ENCODE peak calls at places on chromosomes 4 and X, in ten cellular contexts. Z is GM23338, H is lung, C is choroid plexus epithelial cell, E is fibroblast of pulmonary artery, I is endothelial cell, R is right lobe of liver, F is fibroblast of the aortic adventitia, U is kidney, X is uterus. Q is an unnamed sample.

GRCh38 chr4:94364527-94364926 is 21.9 kb upstream of the HPGDS start:
- DNase-seq in Z (no peak), H (no peak), C (no peak), E (no peak), I (no peak), R (no peak), F (no peak), U (no peak), X (no peak), Q (no peak)

GRCh38 chrX:150536455-150537116 is 31.8 kb upstream of the MTM1 start:
- DNase-seq in Z (peak), H (no peak), C (no peak), E (no peak), I (no peak), R (no peak), F (no peak), U (no peak), X (no peak), Q (no peak)

GRCh38 chr4:166675411-166675810 is 558.9 kb downstream of the SPOCK3 start:
- DNase-seq in Z (no peak), H (no peak), C (peak), E (peak), I (no peak), R (no peak), F (peak), U (no peak), X (no peak), Q (no peak)

GRCh38 chr4:4260185-4260751 is 12.2 kb upstream of the TMEM128 start:
- DNase-seq in Z (peak), H (no peak), C (peak), E (peak), I (no peak), R (no peak), F (peak), U (no peak), X (no peak), Q (no peak)

GRCh38 chrX:11103751-11104150 is 7.4 kb upstream of the HCCS start:
- DNase-seq in Z (no peak), H (no peak), C (no peak), E (no peak), I (no peak), R (no peak), F (no peak), U (no peak), X (no peak), Q (no peak)

GRCh38 chrX:31590581-31591113 is 518.8 kb upstream of the FTHL17 start:
- DNase-seq in Z (no peak), H (no peak), C (peak), E (peak), I (no peak), R (no peak), F (peak), U (no peak), X (no peak), Q (no peak)

GRCh38 chrX:9614016-9614415 is 149.2 kb downstream of the TBL1X start:
- DNase-seq in Z (no peak), H (no peak), C (peak), E (peak), I (no peak), R (no peak), F (peak), U (no peak), X (no peak), Q (no peak)

GRCh38 chr4:52748432-52748831 is 2.8 kb downstream of the ERVMER34-1 start:
- DNase-seq in Z (no peak), H (no peak), C (no peak), E (no peak), I (no peak), R (no peak), F (no peak), U (no peak), X (no peak), Q (no peak)

GRCh38 chr4:20297246-20297645 is 45.5 kb downstream of the SLIT2 start:
- DNase-seq in Z (no peak), H (no peak), C (no peak), E (peak), I (no peak), R (no peak), F (peak), U (no peak), X (no peak), Q (no peak)

GRCh38 chrX:20530319-20530979 is 263.7 kb upstream of the RPS6KA3 start:
- DNase-seq in Z (peak), H (peak), C (peak), E (peak), I (peak), R (peak), F (peak), U (no peak), X (peak), Q (peak)

GRCh38 chrX:42025861-42026260 is 102.5 kb upstream of the CASK start:
- DNase-seq in Z (no peak), H (no peak), C (no peak), E (peak), I (no peak), R (no peak), F (no peak), U (no peak), X (no peak), Q (no peak)

GRCh38 chrX:108186811-108187210 is 95.2 kb downstream of the ATG4A start:
- DNase-seq in Z (no peak), H (no peak), C (peak), E (peak), I (no peak), R (no peak), F (peak), U (no peak), X (no peak), Q (no peak)

GRCh38 chrX:150405576-150405975 is 42.5 kb downstream of the MAMLD1 start:
- DNase-seq in Z (peak), H (no peak), C (no peak), E (no peak), I (peak), R (no peak), F (no peak), U (no peak), X (peak), Q (no peak)

GRCh38 chr4:56743550-56743949 is 62.5 kb upstream of the HOPX start:
- DNase-seq in Z (no peak), H (no peak), C (no peak), E (no peak), I (no peak), R (no peak), F (no peak), U (no peak), X (no peak), Q (no peak)

GRCh38 chr4:3667258-3667657 is 98.9 kb upstream of the ADRA2C start:
- DNase-seq in Z (no peak), H (no peak), C (no peak), E (no peak), I (no peak), R (no peak), F (no peak), U (no peak), X (no peak), Q (no peak)

GRCh38 chrX:45851434-45851991 is 650.8 kb upstream of the DIPK2B start:
- DNase-seq in Z (peak), H (no peak), C (peak), E (no peak), I (peak), R (peak), F (no peak), U (no peak), X (peak), Q (peak)

GRCh38 chr4:34766935-34767859 is 1477.1 kb downstream of the ARAP2 start:
- DNase-seq in Z (no peak), H (no peak), C (no peak), E (no peak), I (no peak), R (no peak), F (no peak), U (no peak), X (no peak), Q (no peak)

GRCh38 chr4:26568446-26568994 is 15.4 kb upstream of the TBC1D19 start:
- DNase-seq in Z (no peak), H (no peak), C (peak), E (peak), I (no peak), R (no peak), F (peak), U (no peak), X (no peak), Q (no peak)

GRCh38 chr4:95547708-95548471 is 883 bp downstream of the UNC5C start:
- DNase-seq in Z (peak), H (no peak), C (peak), E (peak), I (peak), R (peak), F (peak), U (peak), X (peak), Q (peak)

GRCh38 chr4:95548738-95549245 is at the start of gene UNC5C:
- DNase-seq in Z (peak), H (peak), C (peak), E (peak), I (peak), R (peak), F (peak), U (peak), X (peak), Q (peak)

GRCh38 chr4:95551653-95552052 is 2.9 kb upstream of the UNC5C start:
- DNase-seq in Z (no peak), H (no peak), C (no peak), E (no peak), I (no peak), R (no peak), F (no peak), U (no peak), X (no peak), Q (no peak)

GRCh38 chr4:95550566-95550965 is 1.8 kb upstream of the UNC5C start:
- DNase-seq in Z (no peak), H (no peak), C (no peak), E (no peak), I (no peak), R (no peak), F (no peak), U (no peak), X (no peak), Q (no peak)

DNA sequence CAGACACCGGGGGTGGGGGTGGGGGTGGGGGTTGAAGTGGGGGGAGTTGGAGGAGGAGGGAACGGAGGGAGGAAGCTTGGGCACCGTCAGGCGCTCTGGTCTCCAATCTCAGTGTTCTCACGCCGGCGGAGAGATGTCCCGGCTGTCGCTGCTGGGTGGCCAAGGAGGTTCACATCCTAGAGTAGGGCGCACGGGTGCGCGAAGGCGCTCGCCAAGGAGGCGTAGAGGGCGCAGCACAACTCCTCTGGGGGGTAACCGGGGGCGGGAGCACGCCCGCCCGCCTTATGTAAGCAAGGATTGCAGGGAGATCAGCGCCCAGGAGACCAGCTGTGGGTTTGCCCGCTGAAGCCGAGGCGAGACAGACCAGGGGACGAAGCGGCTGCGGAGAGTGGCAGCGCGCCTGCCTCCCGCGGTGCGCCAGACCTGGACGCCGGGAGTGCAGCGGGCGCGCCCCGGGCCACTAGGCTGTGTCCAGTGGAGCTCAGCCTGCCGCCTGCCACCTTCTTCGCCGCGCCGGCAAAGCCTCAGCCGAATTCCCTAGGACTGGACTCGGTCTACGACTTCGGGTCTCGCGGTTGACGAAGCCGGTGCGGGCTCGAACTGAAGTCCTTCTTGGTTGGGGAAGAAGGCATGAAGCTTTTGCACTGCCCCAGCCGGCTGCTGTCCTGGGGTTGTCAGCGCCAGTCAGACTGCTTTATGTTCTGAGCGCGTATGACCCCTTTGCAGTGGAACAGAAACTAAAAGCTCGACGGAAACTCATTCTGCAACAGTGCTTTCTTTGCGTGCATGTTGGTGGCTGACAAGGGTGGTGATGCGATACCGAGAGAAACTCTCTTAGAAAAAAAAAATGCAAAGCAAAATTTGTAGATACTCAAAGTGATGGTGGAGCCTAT is 719 bp upstream of the UNC5C start:
- DNase-seq in Z (peak), H (no peak), C (peak), E (peak), I (peak), R (peak), F (peak), U (peak), X (peak), Q (peak)
- TF ChIP-seq CTCF in Z (no peak), H (no peak), C (no peak), E (no peak), I (no peak), R (no peak), F (no peak), U (no peak), X (no peak), Q (no peak)

GRCh38 chr4:176660561-176660960 is 132.2 kb downstream of the VEGFC start:
- DNase-seq in Z (peak), H (no peak), C (no peak), E (no peak), I (no peak), R (no peak), F (no peak), U (no peak), X (no peak), Q (peak)
- TF ChIP-seq CTCF in Z (peak), H (no peak), C (peak), E (peak), I (no peak), R (no peak), F (no peak), U (no peak), X (no peak), Q (peak)

DNA sequence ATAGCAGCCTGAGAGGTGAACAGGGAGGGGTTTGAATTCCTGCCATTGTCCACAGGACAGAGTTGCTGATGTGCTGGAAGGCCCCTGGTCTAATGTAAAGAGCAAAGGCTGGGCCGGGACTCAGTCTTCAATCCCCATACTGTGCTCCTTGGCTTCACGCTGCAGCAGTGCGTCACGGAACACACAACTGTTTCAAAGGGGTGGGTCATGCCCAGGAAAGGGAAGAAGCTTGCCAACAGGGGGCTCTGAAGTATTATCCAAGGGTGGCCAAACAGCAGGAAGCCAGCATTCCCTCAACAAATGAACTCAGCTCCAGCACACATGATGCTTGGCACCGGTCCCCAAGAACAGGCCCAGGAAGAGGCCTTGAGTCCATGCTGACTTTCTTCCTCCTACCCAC is 122.5 kb downstream of the NFKB1 start:
- DNase-seq in Z (peak), H (no peak), C (peak), E (peak), I (no peak), R (no peak), F (peak), U (no peak), X (no peak), Q (peak)
- TF ChIP-seq CTCF in Z (peak), H (no peak), C (peak), E (peak), I (no peak), R (no peak), F (peak), U (no peak), X (no peak), Q (peak)

GRCh38 chr4:42281324-42282020 is 115.8 kb upstream of the SHISA3 start:
- DNase-seq in Z (no peak), H (no peak), C (no peak), E (no peak), I (no peak), R (no peak), F (peak), U (no peak), X (no peak), Q (no peak)

GRCh38 chr4:42280327-42281095 is 116.8 kb upstream of the SHISA3 start:
- DNase-seq in Z (peak), H (no peak), C (peak), E (peak), I (peak), R (no peak), F (peak), U (no peak), X (no peak), Q (peak)

GRCh38 chr4:42282081-42282901 is 115.0 kb upstream of the SHISA3 start:
- DNase-seq in Z (peak), H (no peak), C (peak), E (peak), I (peak), R (no peak), F (peak), U (no peak), X (peak), Q (peak)

GRCh38 chr4:42278709-42279324 is 118.5 kb upstream of the SHISA3 start:
- DNase-seq in Z (peak), H (no peak), C (no peak), E (no peak), I (no peak), R (no peak), F (no peak), U (no peak), X (no peak), Q (no peak)

DNA sequence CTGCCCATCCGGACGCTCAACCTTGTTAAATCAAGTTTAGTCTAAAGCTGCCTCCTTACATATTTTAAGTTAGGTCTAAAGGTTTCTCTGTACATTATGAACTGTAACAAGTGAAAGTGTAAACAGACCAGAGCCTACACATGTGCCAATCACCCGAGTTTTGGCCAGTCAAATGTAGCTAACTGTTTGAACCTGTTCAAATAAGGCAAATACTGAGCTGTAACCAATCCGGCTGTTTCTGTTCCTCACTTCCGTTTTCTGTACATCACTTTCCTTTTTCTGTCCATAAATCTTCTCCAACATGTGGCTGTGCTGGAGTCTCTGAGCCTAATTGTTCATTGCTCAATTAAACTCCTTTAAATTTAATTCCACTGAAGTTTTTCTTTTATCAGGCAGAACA is 113.3 kb upstream of the SHISA3 start:
- DNase-seq in Z (no peak), H (no peak), C (no peak), E (no peak), I (no peak), R (no peak), F (no peak), U (no peak), X (no peak), Q (no peak)
- TF ChIP-seq CTCF in Z (no peak), H (no peak), C (no peak), E (no peak), I (no peak), R (no peak), F (no peak), U (no peak), X (no peak), Q (no peak)

GRCh38 chrX:130902446-130902782 is 595 bp downstream of the ENOX2 start:
- DNase-seq in Z (no peak), H (no peak), C (no peak), E (no peak), I (no peak), R (no peak), F (no peak), U (no peak), X (no peak), Q (no peak)

GRCh38 chrX:130906776-130907175 is 3.8 kb upstream of the ENOX2 start:
- DNase-seq in Z (no peak), H (no peak), C (no peak), E (no peak), I (no peak), R (no peak), F (no peak), U (no peak), X (no peak), Q (no peak)

GRCh38 chrX:130902783-130903613 is at the start of gene ENOX2:
- DNase-seq in Z (peak), H (peak), C (peak), E (peak), I (peak), R (peak), F (peak), U (peak), X (peak), Q (peak)
- TF ChIP-seq CTCF in Z (no peak), H (no peak), C (peak), E (no peak), I (no peak), R (no peak), F (peak), U (no peak), X (peak), Q (no peak)

GRCh38 chrX:70289168-70289792 is 447 bp downstream of the PDZD11 start:
- DNase-seq in Z (no peak), H (no peak), C (peak), E (no peak), I (no peak), R (no peak), F (no peak), U (no peak), X (no peak), Q (no peak)

GRCh38 chrX:70292788-70293187 is 2.9 kb downstream of the KIF4A start:
- DNase-seq in Z (no peak), H (no peak), C (peak), E (peak), I (no peak), R (no peak), F (peak), U (no peak), X (no peak), Q (no peak)

GRCh38 chrX:70293621-70294020 is 3.7 kb downstream of the KIF4A start:
- DNase-seq in Z (no peak), H (no peak), C (no peak), E (no peak), I (no peak), R (no peak), F (peak), U (no peak), X (no peak), Q (no peak)

DNA sequence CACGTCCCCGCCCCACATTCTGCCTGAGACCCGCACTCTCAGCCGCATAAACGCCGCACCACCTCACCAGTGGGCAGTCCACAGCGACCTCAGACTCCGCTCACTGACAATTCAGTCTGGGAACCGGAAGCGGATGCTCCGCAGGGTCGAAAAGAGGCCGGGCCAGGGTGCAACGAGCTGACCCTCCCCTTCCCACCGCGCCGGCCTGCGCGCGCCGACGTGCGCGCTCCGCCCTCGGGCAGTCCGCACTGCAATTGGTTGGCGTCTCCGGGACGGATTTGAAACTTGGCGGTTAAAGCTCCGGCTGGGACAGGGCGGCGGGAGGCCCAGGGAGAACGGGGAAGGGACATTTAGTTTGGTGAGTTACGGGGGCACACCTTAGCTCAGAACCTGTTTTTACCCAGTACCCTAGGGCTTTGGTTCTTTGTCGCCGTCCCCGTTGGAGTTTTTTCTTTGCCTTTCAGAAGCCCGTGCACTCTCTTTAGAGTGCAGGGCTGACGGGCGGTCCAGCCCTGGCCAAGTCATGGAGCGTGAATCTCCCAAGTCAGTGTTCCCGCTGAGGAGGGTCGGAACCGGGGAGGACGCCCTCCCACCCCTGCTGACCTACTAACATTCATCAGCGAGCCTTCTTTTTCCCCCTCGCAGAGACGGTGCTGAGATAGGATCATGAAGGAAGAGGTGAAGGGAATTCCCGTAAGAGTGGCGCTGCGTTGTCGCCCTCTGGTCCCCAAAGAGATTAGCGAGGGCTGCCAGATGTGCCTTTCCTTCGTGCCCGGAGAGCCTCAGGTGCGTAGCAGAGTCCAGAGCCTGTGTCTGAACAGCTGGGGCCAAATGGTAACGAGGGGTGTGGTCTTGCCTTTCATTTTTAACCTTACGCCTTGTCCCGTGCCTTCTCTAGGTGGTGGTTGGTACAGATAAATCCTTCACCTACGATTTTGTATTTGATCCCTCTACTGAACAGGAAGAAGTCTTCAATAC is at the start of the genes KIF4A and PDZD11:
- DNase-seq in Z (peak), H (peak), C (peak), E (peak), I (peak), R (peak), F (peak), U (peak), X (peak), Q (peak)
- TF ChIP-seq CTCF in Z (no peak), H (no peak), C (no peak), E (no peak), I (no peak), R (no peak), F (no peak), U (no peak), X (no peak), Q (no peak)

GRCh38 chr4:118012142-118012541 is 22.1 kb upstream of the NDST3 start:
- DNase-seq in Z (peak), H (no peak), C (no peak), E (no peak), I (no peak), R (no peak), F (no peak), U (no peak), X (no peak), Q (no peak)
- TF ChIP-seq CTCF in Z (peak), H (no peak), C (peak), E (no peak), I (peak), R (no peak), F (peak), U (no peak), X (no peak), Q (peak)